ENCODE peak calls at places on chromosomes 1 and 21, in seven cellular contexts. One of them, this sample, is unnamed.

GRCh38 chr1:23979387-23980005 is 631 bp downstream of the SRSF10 start:
- DNase-seq in stromal cell of bone marrow: no peak
- DNase-seq in GM06990: no peak
- DNase-seq in left lung: no peak
- DNase-seq in HuH-7.5: no peak
- DNase-seq in renal cortical epithelial cell: no peak
- DNase-seq in NCI-H1694 treated with DMSO at 0.1 percent for 48 hours: no peak
- DNase-seq in this sample: no peak

GRCh38 chr21:42590431-42591131 is 62.8 kb upstream of the PDE9A start:
- DNase-seq in stromal cell of bone marrow: no peak
- DNase-seq in GM06990: no peak
- DNase-seq in left lung: no peak
- DNase-seq in HuH-7.5: no peak
- DNase-seq in renal cortical epithelial cell: no peak
- DNase-seq in NCI-H1694 treated with DMSO at 0.1 percent for 48 hours: no peak
- DNase-seq in this sample: peak

GRCh38 chr1:206714331-206715058 is 29.8 kb downstream of the MAPKAPK2 start:
- DNase-seq in stromal cell of bone marrow: peak
- DNase-seq in GM06990: no peak
- DNase-seq in left lung: no peak
- DNase-seq in HuH-7.5: no peak
- DNase-seq in renal cortical epithelial cell: peak
- DNase-seq in NCI-H1694 treated with DMSO at 0.1 percent for 48 hours: no peak
- DNase-seq in this sample: no peak

GRCh38 chr1:25746299-25747045 is 53.5 kb upstream of the SELENON start:
- DNase-seq in stromal cell of bone marrow: no peak
- DNase-seq in GM06990: no peak
- DNase-seq in left lung: no peak
- DNase-seq in HuH-7.5: no peak
- DNase-seq in renal cortical epithelial cell: no peak
- DNase-seq in NCI-H1694 treated with DMSO at 0.1 percent for 48 hours: no peak
- DNase-seq in this sample: no peak

GRCh38 chr21:42258150-42258884 is 39.4 kb downstream of the ABCG1 start:
- DNase-seq in stromal cell of bone marrow: no peak
- DNase-seq in GM06990: peak
- DNase-seq in left lung: peak
- DNase-seq in HuH-7.5: peak
- DNase-seq in renal cortical epithelial cell: peak
- DNase-seq in NCI-H1694 treated with DMSO at 0.1 percent for 48 hours: peak
- DNase-seq in this sample: peak

GRCh38 chr1:2480986-2481364 is 4.9 kb downstream of the PLCH2 start:
- DNase-seq in stromal cell of bone marrow: no peak
- DNase-seq in GM06990: no peak
- DNase-seq in left lung: no peak
- DNase-seq in HuH-7.5: no peak
- DNase-seq in renal cortical epithelial cell: peak
- DNase-seq in NCI-H1694 treated with DMSO at 0.1 percent for 48 hours: peak
- DNase-seq in this sample: no peak

GRCh38 chr1:200959341-200959985 is 64.1 kb downstream of the KIF21B start:
- DNase-seq in stromal cell of bone marrow: no peak
- DNase-seq in GM06990: no peak
- DNase-seq in left lung: no peak
- DNase-seq in HuH-7.5: no peak
- DNase-seq in renal cortical epithelial cell: no peak
- DNase-seq in NCI-H1694 treated with DMSO at 0.1 percent for 48 hours: no peak
- DNase-seq in this sample: no peak

GRCh38 chr1:214028095-214028494 is 40.3 kb downstream of the PROX1 start:
- DNase-seq in stromal cell of bone marrow: no peak
- DNase-seq in GM06990: no peak
- DNase-seq in left lung: no peak
- DNase-seq in HuH-7.5: no peak
- DNase-seq in renal cortical epithelial cell: no peak
- DNase-seq in NCI-H1694 treated with DMSO at 0.1 percent for 48 hours: no peak
- DNase-seq in this sample: no peak

GRCh38 chr1:179340915-179341314 is 24.9 kb upstream of the AXDND1 start:
- DNase-seq in stromal cell of bone marrow: no peak
- DNase-seq in GM06990: no peak
- DNase-seq in left lung: no peak
- DNase-seq in HuH-7.5: no peak
- DNase-seq in renal cortical epithelial cell: no peak
- DNase-seq in NCI-H1694 treated with DMSO at 0.1 percent for 48 hours: no peak
- DNase-seq in this sample: no peak

This sample was measured in activated CD4-positive, alpha-beta T cell treated with anti-CD3 and anti-CD28 coated beads, Interleukin-2, amount 10 ng/mL, durations not matched to agents 24 days and 14 days.